ENCODE peak calls at places on chromosomes 13 and 19, in nine cellular contexts. J, N, F, G, Y, P, M, S and K are unnamed samples.

GRCh38 chr13:94480672-94481145 is 1.2 kb upstream of the DCT start:
- DNase-seq in F (no peak), M (no peak), N (peak), S (no peak), Y (peak), G (no peak), J (no peak), P (peak), K (peak)

GRCh38 chr13:36298535-36299068 is 988 bp upstream of the CCDC169 start:
- DNase-seq in G (no peak), M (no peak), N (no peak), P (no peak), S (no peak), Y (no peak), F (no peak), J (no peak), K (no peak)

GRCh38 chr13:36571444-36571843 is 102.4 kb upstream of the SERTM1 start:
- DNase-seq in S (no peak), P (no peak), Y (no peak), N (no peak), G (no peak), F (no peak), J (no peak), M (no peak), K (no peak)

GRCh38 chr19:30236006-30236405 is 136.2 kb upstream of the ZNF536 start:
- DNase-seq in N (no peak), F (no peak), J (no peak), G (no peak), M (peak), S (no peak), P (no peak), Y (no peak), K (no peak)

GRCh38 chr19:51480590-51480989 is 2.3 kb downstream of the CEACAM18 start:
- DNase-seq in P (no peak), N (no peak), J (no peak), S (no peak), G (no peak), M (peak), Y (no peak), F (no peak), K (no peak)

GRCh38 chr13:73060251-73061160 is 1.7 kb downstream of the KLF5 start:
- DNase-seq in P (peak), Y (peak), J (no peak), G (peak), S (peak), M (no peak), N (peak), F (peak), K (peak)

GRCh38 chr13:78131811-78132210 is 213.2 kb upstream of the EDNRB start:
- DNase-seq in P (no peak), N (no peak), J (no peak), M (no peak), G (no peak), F (no peak), Y (peak), S (no peak), K (no peak)

GRCh38 chr13:79483302-79483701 is 2.3 kb downstream of the NDFIP2 start:
- DNase-seq in G (no peak), J (no peak), Y (peak), S (no peak), F (no peak), N (peak), P (peak), M (no peak), K (peak)

GRCh38 chr19:55940306-55940705 is 7.3 kb upstream of the NLRP8 start:
- DNase-seq in N (no peak), Y (no peak), G (no peak), S (no peak), F (no peak), M (no peak), J (no peak), P (no peak), K (no peak)

GRCh38 chr19:14450168-14450874 is 17.2 kb downstream of the PKN1 start:
- DNase-seq in N (no peak), S (peak), Y (peak), F (no peak), J (no peak), P (no peak), M (no peak), G (no peak), K (no peak)

GRCh38 chr13:58792854-58793253 is 1161.3 kb downstream of the PCDH17 start:
- DNase-seq in J (no peak), Y (no peak), M (no peak), N (no peak), P (no peak), G (no peak), S (no peak), F (no peak), K (no peak)

GRCh38 chr19:5065717-5066116 is 96.8 kb downstream of the KDM4B start:
- DNase-seq in P (no peak), N (no peak), J (no peak), F (no peak), M (no peak), Y (no peak), S (no peak), G (no peak), K (no peak)

GRCh38 chr19:4456566-4456842 is 1.1 kb downstream of the UBXN6 start:
- DNase-seq in S (peak), F (no peak), J (no peak), Y (peak), M (peak), P (peak), N (peak), G (no peak), K (peak)

GRCh38 chr19:46404884-46405658 is 8.3 kb downstream of the CCDC8 start:
- DNase-seq in F (no peak), Y (peak), S (no peak), G (no peak), P (no peak), M (peak), N (peak), J (no peak), K (no peak)

GRCh38 chr19:2455481-2456300 is 1.1 kb downstream of the LMNB2 start:
- DNase-seq in J (no peak), Y (no peak), P (no peak), F (no peak), G (no peak), M (no peak), S (peak), N (no peak), K (no peak)

GRCh38 chr19:1290245-1290698 is 4.6 kb downstream of the EFNA2 start:
- DNase-seq in N (no peak), S (no peak), M (no peak), P (no peak), G (no peak), F (no peak), Y (no peak), J (no peak), K (no peak)

GRCh38 chr13:56706485-56706884 is 434.2 kb upstream of the PRR20A start:
- DNase-seq in P (no peak), S (no peak), J (no peak), Y (no peak), M (no peak), F (no peak), G (no peak), N (no peak), K (no peak)

GRCh38 chr19:55250262-55251036 is 8.4 kb downstream of the PPP6R1 start:
- DNase-seq in P (no peak), S (no peak), F (no peak), G (no peak), Y (no peak), N (no peak), J (no peak), M (no peak), K (no peak)

GRCh38 chr13:27663947-27664346 is 42.3 kb downstream of the POLR1D start:
- DNase-seq in P (no peak), Y (no peak), G (no peak), N (no peak), S (no peak), F (no peak), J (no peak), M (peak), K (no peak)

GRCh38 chr13:50208826-50209335 is 193.6 kb downstream of the KCNRG start:
- DNase-seq in N (peak), S (peak), G (no peak), P (peak), Y (peak), M (peak), F (peak), J (peak), K (peak)

GRCh38 chr13:90531744-90532143 is 815.7 kb upstream of the MIR17HG start:
- DNase-seq in F (no peak), S (no peak), J (no peak), P (no peak), M (no peak), N (no peak), G (no peak), Y (no peak), K (no peak)

GRCh38 chr19:34972163-34972705 is 8.2 kb upstream of the ZNF792 start:
- DNase-seq in M (no peak), N (no peak), F (no peak), S (peak), P (no peak), J (no peak), G (no peak), Y (no peak), K (no peak)

GRCh38 chr13:50911051-50911690 is 1.6 kb downstream of the RNASEH2B start:
- DNase-seq in S (no peak), N (no peak), G (no peak), P (peak), Y (peak), J (no peak), F (no peak), M (peak), K (no peak)

GRCh38 chr19:49017666-49018351 is 918 bp upstream of the LHB start:
- DNase-seq in P (peak), N (peak), Y (peak), M (peak), J (no peak), F (peak), G (no peak), S (peak), K (peak)

GRCh38 chr19:17348700-17349099 is 11.3 kb downstream of the GTPBP3 start:
- DNase-seq in G (peak), S (no peak), Y (peak), M (no peak), P (peak), N (peak), F (peak), J (peak), K (peak)

DNA sequence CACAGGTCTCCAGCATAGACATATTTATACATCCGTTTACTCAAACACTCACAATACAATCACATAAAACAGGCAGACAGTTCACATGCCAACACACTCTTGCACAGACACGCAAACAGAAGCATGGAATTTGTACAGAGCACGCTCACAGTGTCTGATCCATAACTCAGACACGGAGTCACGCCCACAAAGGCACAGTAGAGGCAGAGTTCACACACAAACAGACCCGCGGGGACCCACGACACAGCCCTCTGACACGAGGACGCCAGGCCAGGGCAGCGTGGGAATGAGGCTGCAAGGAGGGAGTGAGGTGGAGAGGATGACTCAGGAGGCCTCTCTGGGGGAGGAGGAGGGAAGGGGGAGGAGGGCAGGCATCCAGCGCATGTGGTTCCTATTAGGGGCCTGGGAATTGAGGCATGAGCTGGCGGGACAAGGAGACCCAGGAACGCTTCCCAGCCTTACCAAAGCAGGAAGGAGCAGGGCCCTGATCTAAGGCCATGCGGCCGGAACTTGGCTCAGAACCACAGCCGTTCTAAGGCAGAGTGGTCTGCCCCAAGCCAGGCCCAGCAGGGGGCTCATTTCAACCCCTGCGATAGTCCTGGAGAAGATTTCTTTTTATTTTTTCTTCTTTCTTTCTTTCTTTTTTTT is 9.1 kb upstream of the OLFM2 start:
- DNase-seq in Y (peak), G (peak), F (peak), N (peak), S (peak), M (no peak), J (peak), P (peak), K (peak)
- TF ChIP-seq CTCF in Y (peak), G (no peak), F (no peak), N (peak), S (no peak), M (peak), J (no peak), P (peak), K (peak)

GRCh38 chr19:38033658-38034150 is 126.7 kb downstream of the SIPA1L3 start:
- DNase-seq in J (no peak), P (peak), Y (no peak), S (no peak), F (no peak), G (no peak), N (no peak), M (no peak), K (peak)
- TF ChIP-seq CTCF in J (no peak), P (no peak), Y (no peak), S (no peak), F (no peak), G (no peak), N (no peak), M (no peak), K (no peak)

GRCh38 chr19:8361921-8362793 is 1.8 kb upstream of the ANGPTL4 start:
- DNase-seq in J (peak), S (peak), Y (peak), P (peak), G (peak), N (peak), F (peak), M (peak), K (peak)

GRCh38 chr19:8366961-8367326 is 3.0 kb downstream of the ANGPTL4 start:
- DNase-seq in S (no peak), J (no peak), N (no peak), M (no peak), G (peak), P (peak), F (no peak), Y (peak), K (no peak)

GRCh38 chr19:8367327-8368001 is 3.5 kb downstream of the ANGPTL4 start:
- DNase-seq in N (peak), P (peak), G (peak), M (peak), S (peak), J (no peak), Y (peak), F (peak), K (peak)

GRCh38 chr19:8366121-8366581 is 2.2 kb downstream of the ANGPTL4 start:
- DNase-seq in S (no peak), Y (no peak), M (no peak), N (no peak), J (no peak), G (no peak), P (no peak), F (no peak), K (no peak)

DNA sequence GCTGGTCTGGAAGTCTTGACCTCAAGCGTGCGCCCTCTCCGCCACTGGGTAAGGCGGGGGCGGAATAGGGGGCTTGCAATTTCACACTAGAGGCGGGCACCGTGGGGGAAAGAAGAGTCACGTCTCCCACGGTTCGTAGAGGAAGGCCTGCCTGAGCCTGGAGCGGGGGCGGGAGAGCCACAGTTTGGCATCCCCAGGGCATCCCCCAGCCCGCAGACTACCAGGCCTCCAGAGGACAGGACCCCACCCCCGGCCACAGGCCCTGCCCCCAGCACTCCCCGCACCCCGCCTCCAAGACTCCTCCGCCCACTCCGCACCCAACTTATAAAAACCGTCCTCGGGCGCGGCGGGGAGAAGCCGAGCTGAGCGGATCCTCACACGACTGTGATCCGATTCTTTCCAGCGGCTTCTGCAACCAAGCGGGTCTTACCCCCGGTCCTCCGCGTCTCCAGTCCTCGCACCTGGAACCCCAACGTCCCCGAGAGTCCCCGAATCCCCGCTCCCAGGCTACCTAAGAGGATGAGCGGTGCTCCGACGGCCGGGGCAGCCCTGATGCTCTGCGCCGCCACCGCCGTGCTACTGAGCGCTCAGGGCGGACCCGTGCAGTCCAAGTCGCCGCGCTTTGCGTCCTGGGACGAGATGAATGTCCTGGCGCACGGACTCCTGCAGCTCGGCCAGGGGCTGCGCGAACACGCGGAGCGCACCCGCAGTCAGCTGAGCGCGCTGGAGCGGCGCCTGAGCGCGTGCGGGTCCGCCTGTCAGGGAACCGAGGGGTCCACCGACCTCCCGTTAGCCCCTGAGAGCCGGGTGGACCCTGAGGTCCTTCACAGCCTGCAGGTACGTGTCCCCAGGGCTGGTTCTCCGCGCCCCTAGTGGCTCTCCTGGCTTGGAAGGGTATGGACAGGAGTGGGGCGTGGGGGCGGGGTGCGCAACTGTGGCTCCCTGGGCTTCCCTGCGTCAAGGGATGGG is at the start of gene ANGPTL4:
- DNase-seq in M (peak), N (peak), Y (peak), G (peak), S (peak), P (peak), F (peak), J (no peak), K (peak)
- TF ChIP-seq CTCF in M (peak), N (peak), Y (no peak), G (no peak), S (no peak), P (peak), F (no peak), J (no peak), K (peak)

GRCh38 chr19:37304884-37305255 is 66.0 kb upstream of the ZNF527 start:
- DNase-seq in J (no peak), F (no peak), P (no peak), Y (no peak), N (no peak), S (no peak), M (no peak), G (no peak), K (no peak)

GRCh38 chr19:37306383-37306963 is 64.4 kb upstream of the ZNF527 start:
- DNase-seq in N (no peak), F (no peak), S (no peak), Y (no peak), P (no peak), M (no peak), G (no peak), J (no peak), K (no peak)

GRCh38 chr19:37313335-37313627 is 57.6 kb upstream of the ZNF527 start:
- DNase-seq in J (no peak), P (no peak), M (no peak), Y (no peak), N (no peak), F (no peak), G (no peak), S (no peak), K (no peak)

GRCh38 chr19:37304190-37304883 is 66.6 kb upstream of the ZNF527 start:
- DNase-seq in P (no peak), J (no peak), F (no peak), M (peak), N (no peak), G (peak), Y (no peak), S (no peak), K (no peak)

GRCh38 chr19:37309834-37310575 is 60.9 kb upstream of the ZNF527 start:
- DNase-seq in G (no peak), P (no peak), Y (no peak), M (peak), S (no peak), J (no peak), F (no peak), N (no peak), K (no peak)
- TF ChIP-seq CTCF in G (no peak), P (no peak), Y (no peak), M (no peak), S (no peak), J (no peak), F (no peak), N (no peak), K (no peak)

DNA sequence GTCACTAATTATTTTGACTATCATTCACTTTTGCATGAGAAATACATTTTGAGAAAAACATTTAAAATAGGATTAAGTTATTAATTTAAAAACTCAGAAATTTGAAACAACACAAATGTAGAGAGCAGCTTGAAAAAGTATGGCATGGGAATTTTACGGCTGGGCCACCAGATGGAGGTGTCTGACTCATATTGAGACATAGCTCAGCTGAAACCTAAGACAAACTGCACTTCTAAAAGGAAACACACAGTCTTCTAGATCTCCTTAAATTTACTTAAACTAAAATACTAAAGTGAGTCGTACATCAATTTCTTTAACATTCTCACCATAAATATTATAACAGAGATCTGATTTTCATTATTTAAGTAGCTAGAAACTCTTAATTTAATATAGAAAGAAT is 41.9 kb upstream of the POSTN start:
- DNase-seq in J (no peak), G (no peak), F (no peak), N (peak), S (no peak), P (peak), M (peak), Y (peak), K (peak)
- TF ChIP-seq CTCF in J (no peak), G (peak), F (peak), N (peak), S (no peak), P (peak), M (peak), Y (peak), K (peak)

DNA sequence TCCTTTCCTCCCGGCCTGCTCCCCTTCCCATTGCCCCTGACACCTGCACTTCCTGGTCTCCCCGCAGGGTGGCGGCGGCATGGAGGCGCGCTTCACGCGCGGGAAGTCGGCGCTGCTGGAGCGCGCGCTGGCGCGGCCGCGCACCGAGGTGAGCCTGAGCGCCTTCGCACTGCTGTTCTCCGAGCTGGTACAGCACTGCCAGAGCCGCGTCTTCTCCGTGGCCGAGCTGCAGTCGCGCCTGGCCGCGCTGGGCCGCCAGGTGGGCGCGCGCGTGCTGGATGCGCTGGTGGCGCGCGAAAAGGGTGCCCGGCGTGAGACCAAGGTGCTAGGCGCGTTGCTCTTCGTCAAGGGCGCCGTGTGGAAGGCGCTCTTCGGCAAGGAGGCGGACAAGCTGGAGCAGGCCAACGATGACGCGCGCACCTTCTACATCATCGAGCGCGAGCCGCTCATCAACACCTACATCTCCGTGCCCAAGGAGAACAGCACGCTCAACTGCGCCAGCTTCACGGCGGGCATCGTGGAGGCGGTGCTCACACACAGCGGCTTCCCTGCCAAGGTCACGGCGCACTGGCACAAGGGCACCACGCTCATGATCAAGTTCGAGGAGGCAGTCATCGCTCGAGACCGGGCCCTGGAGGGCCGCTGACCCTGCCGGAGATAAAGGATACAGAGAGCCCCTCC is 1.7 kb downstream of the TRAPPC5 start:
- DNase-seq in M (no peak), N (no peak), G (no peak), P (no peak), Y (no peak), J (no peak), S (no peak), F (no peak), K (no peak)
- TF ChIP-seq CTCF in M (no peak), N (no peak), G (no peak), P (no peak), Y (no peak), J (no peak), S (no peak), F (no peak), K (peak)